ENCODE peak calls at places on chromosome 14, in four cellular contexts. One of them, this sample, is unnamed.
A peak's percentile ranks its signal among the peaks of the same experiment; 100 is the strongest.

GRCh38 chr14:36511981-36512584 is 7.9 kb downstream of the NKX2-1 start:
- DNase-seq in cardiac fibroblast: no peak
- DNase-seq in CD8-positive, alpha-beta T cell: no peak
- DNase-seq in fibroblast of mammary gland: no peak
- DNase-seq in this sample: no peak

GRCh38 chr14:78836777-78837176 is 666.6 kb downstream of the NRXN3 start:
- DNase-seq in cardiac fibroblast: peak; percentile 56
- DNase-seq in CD8-positive, alpha-beta T cell: no peak
- DNase-seq in fibroblast of mammary gland: peak; percentile 73
- DNase-seq in this sample: no peak

GRCh38 chr14:93648440-93649168 is 139.7 kb downstream of the PRIMA1 start:
- DNase-seq in cardiac fibroblast: no peak
- DNase-seq in fibroblast of mammary gland: peak; percentile 15
- DNase-seq in CD8-positive, alpha-beta T cell: no peak
- DNase-seq in this sample: no peak

GRCh38 chr14:103518416-103519042 is 4.1 kb downstream of the CKB start:
- DNase-seq in cardiac fibroblast: peak; percentile 50
- DNase-seq in CD8-positive, alpha-beta T cell: peak; percentile 74
- DNase-seq in fibroblast of mammary gland: peak; percentile 43
- DNase-seq in this sample: no peak

GRCh38 chr14:67510121-67510520 is 21.6 kb upstream of the TMEM229B start:
- DNase-seq in cardiac fibroblast: peak; percentile 22
- DNase-seq in fibroblast of mammary gland: peak; percentile 59
- DNase-seq in CD8-positive, alpha-beta T cell: no peak
- DNase-seq in this sample: no peak

GRCh38 chr14:52071675-52072074 is 2.8 kb upstream of the NID2 start:
- DNase-seq in fibroblast of mammary gland: peak; percentile 61
- DNase-seq in CD8-positive, alpha-beta T cell: no peak
- DNase-seq in cardiac fibroblast: peak; percentile 66
- DNase-seq in this sample: no peak

GRCh38 chr14:100494645-100495044 is 92.6 kb downstream of the BEGAIN start:
- DNase-seq in CD8-positive, alpha-beta T cell: no peak
- DNase-seq in cardiac fibroblast: no peak
- DNase-seq in fibroblast of mammary gland: no peak
- DNase-seq in this sample: no peak

GRCh38 chr14:45065951-45066350 is 18.0 kb upstream of the PRPF39 start:
- DNase-seq in CD8-positive, alpha-beta T cell: no peak
- DNase-seq in cardiac fibroblast: no peak
- DNase-seq in fibroblast of mammary gland: no peak
- DNase-seq in this sample: no peak

GRCh38 chr14:76836029-76836630 is 9.9 kb downstream of the LRRC74A start:
- DNase-seq in fibroblast of mammary gland: no peak
- DNase-seq in CD8-positive, alpha-beta T cell: no peak
- DNase-seq in cardiac fibroblast: peak; percentile 8
- DNase-seq in this sample: peak; percentile 64

GRCh38 chr14:54083549-54084239 is 127.1 kb upstream of the BMP4 start:
- DNase-seq in cardiac fibroblast: no peak
- DNase-seq in CD8-positive, alpha-beta T cell: no peak
- DNase-seq in fibroblast of mammary gland: no peak
- DNase-seq in this sample: no peak

GRCh38 chr14:93712838-93713724 is 75.2 kb downstream of the PRIMA1 start:
- DNase-seq in cardiac fibroblast: no peak
- DNase-seq in CD8-positive, alpha-beta T cell: no peak
- DNase-seq in fibroblast of mammary gland: peak; percentile 21
- DNase-seq in this sample: no peak

GRCh38 chr14:21455592-21455911 is 371 bp downstream of the CHD8 start:
- DNase-seq in fibroblast of mammary gland: peak; percentile 21
- DNase-seq in CD8-positive, alpha-beta T cell: no peak
- DNase-seq in cardiac fibroblast: no peak
- DNase-seq in this sample: no peak

GRCh38 chr14:95497561-95498011 is 18.9 kb downstream of the SYNE3 start:
- DNase-seq in cardiac fibroblast: no peak
- DNase-seq in CD8-positive, alpha-beta T cell: no peak
- DNase-seq in fibroblast of mammary gland: no peak
- DNase-seq in this sample: peak; percentile 10

GRCh38 chr14:101075801-101076413 is 172.4 kb upstream of the RTL1 start:
- DNase-seq in CD8-positive, alpha-beta T cell: no peak
- DNase-seq in fibroblast of mammary gland: no peak
- DNase-seq in cardiac fibroblast: no peak
- DNase-seq in this sample: no peak

GRCh38 chr14:61320806-61321384 is 484 bp upstream of the PRKCH start:
- DNase-seq in fibroblast of mammary gland: no peak
- DNase-seq in CD8-positive, alpha-beta T cell: no peak
- DNase-seq in cardiac fibroblast: no peak
- DNase-seq in this sample: no peak

GRCh38 chr14:88616697-88617096 is 53.9 kb downstream of the ZC3H14 start:
- DNase-seq in CD8-positive, alpha-beta T cell: no peak
- DNase-seq in fibroblast of mammary gland: no peak
- DNase-seq in cardiac fibroblast: no peak
- DNase-seq in this sample: no peak

GRCh38 chr14:65502676-65503124 is 90.2 kb downstream of the FUT8 start:
- DNase-seq in CD8-positive, alpha-beta T cell: no peak
- DNase-seq in fibroblast of mammary gland: peak; percentile 83
- DNase-seq in cardiac fibroblast: peak; percentile 92
- DNase-seq in this sample: no peak

GRCh38 chr14:100104523-100105300 is 39.5 kb downstream of the EVL start:
- DNase-seq in fibroblast of mammary gland: peak; percentile 47
- DNase-seq in cardiac fibroblast: peak; percentile 57
- DNase-seq in CD8-positive, alpha-beta T cell: no peak
- DNase-seq in this sample: no peak

GRCh38 chr14:59510957-59511356 is 26.6 kb downstream of the JKAMP start:
- DNase-seq in CD8-positive, alpha-beta T cell: no peak
- DNase-seq in fibroblast of mammary gland: no peak
- DNase-seq in cardiac fibroblast: no peak
- DNase-seq in this sample: no peak

GRCh38 chr14:98174031-98174430 is 1098.0 kb downstream of the BCL11B start:
- DNase-seq in CD8-positive, alpha-beta T cell: no peak
- DNase-seq in fibroblast of mammary gland: no peak
- DNase-seq in cardiac fibroblast: no peak
- DNase-seq in this sample: no peak

GRCh38 chr14:53151867-53152626 is 1.1 kb downstream of the DDHD1 start:
- DNase-seq in CD8-positive, alpha-beta T cell: peak; percentile 67
- DNase-seq in cardiac fibroblast: peak; percentile 54
- DNase-seq in fibroblast of mammary gland: peak; percentile 46
- DNase-seq in this sample: peak; percentile 52

GRCh38 chr14:95363468-95363954 is 43.8 kb upstream of the CLMN start:
- DNase-seq in CD8-positive, alpha-beta T cell: no peak
- DNase-seq in cardiac fibroblast: no peak
- DNase-seq in fibroblast of mammary gland: no peak
- DNase-seq in this sample: no peak

GRCh38 chr14:95664046-95664445 is 22.2 kb upstream of the TCL1B start:
- DNase-seq in fibroblast of mammary gland: no peak
- DNase-seq in cardiac fibroblast: no peak
- DNase-seq in CD8-positive, alpha-beta T cell: no peak
- DNase-seq in this sample: no peak

GRCh38 chr14:101332281-101332680 is 229.0 kb upstream of the DIO3 start:
- DNase-seq in fibroblast of mammary gland: no peak
- DNase-seq in CD8-positive, alpha-beta T cell: no peak
- DNase-seq in cardiac fibroblast: no peak
- DNase-seq in this sample: no peak

GRCh38 chr14:52835122-52835903 is 43.9 kb upstream of the GNPNAT1 start:
- DNase-seq in CD8-positive, alpha-beta T cell: no peak
- DNase-seq in fibroblast of mammary gland: peak; percentile 73
- DNase-seq in cardiac fibroblast: peak; percentile 92
- DNase-seq in this sample: no peak

GRCh38 chr14:94650806-94651805 is 38.9 kb downstream of the SERPINA3 start:
- DNase-seq in CD8-positive, alpha-beta T cell: no peak
- DNase-seq in cardiac fibroblast: no peak
- DNase-seq in fibroblast of mammary gland: no peak
- DNase-seq in this sample: no peak

GRCh38 chr14:95143813-95144620 is 13.3 kb downstream of the DICER1 start:
- DNase-seq in fibroblast of mammary gland: no peak
- DNase-seq in cardiac fibroblast: peak; percentile 23
- DNase-seq in CD8-positive, alpha-beta T cell: no peak
- DNase-seq in this sample: no peak

GRCh38 chr14:52067873-52068740 is 752 bp downstream of the NID2 start:
- DNase-seq in fibroblast of mammary gland: peak; percentile 39
- DNase-seq in cardiac fibroblast: peak; percentile 61
- DNase-seq in CD8-positive, alpha-beta T cell: peak; percentile 5
- DNase-seq in this sample: no peak

DNA sequence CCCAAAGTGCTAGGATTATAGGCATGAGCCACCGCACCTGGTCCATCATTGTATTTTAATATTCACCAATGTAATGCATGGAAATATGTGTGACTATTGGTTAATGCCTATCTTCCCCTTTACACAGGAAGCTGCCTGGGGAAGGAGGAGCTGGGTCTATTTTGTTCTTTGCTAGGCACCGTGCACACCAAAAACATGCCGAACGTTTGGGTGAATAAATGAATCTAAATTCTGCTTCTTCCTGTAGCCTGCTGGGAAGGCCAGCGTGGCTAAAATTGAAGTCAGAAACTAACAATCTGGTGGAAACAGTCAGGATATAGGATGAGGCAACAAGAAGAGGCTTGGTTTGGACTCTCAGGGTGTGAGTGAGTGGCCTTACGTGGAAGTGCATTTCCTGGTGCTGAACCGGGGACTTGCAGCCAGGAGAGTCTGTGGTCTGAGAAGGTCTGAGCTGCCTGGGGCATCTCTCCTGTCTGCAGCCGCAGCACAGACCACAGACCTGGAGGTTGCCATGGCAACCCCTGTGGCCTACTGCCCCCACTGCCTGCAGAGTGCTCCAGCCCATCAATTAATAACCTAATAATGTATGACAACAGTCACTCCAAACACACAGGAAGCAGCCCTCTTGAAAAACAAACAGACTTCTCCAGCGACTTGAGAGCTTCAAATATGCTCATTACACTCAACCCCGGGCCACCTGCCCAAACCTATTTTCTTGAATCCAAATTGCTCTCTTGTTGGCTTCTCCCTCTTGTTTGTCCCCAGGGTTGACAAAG is 5.5 kb upstream of the GPR68 start:
- DNase-seq in cardiac fibroblast: no peak
- DNase-seq in CD8-positive, alpha-beta T cell: peak; percentile 28
- DNase-seq in fibroblast of mammary gland: no peak
- DNase-seq in this sample: no peak
- TF ChIP-seq CTCF in cardiac fibroblast: no peak
- TF ChIP-seq CTCF in CD8-positive, alpha-beta T cell: no peak
- TF ChIP-seq CTCF in fibroblast of mammary gland: no peak
- TF ChIP-seq CTCF in this sample: no peak

GRCh38 chr14:68772761-68773381 is 20.0 kb downstream of the ZFP36L1 start:
- DNase-seq in cardiac fibroblast: no peak
- DNase-seq in CD8-positive, alpha-beta T cell: no peak
- DNase-seq in fibroblast of mammary gland: no peak
- DNase-seq in this sample: no peak

GRCh38 chr14:68777644-68778043 is 15.2 kb downstream of the ZFP36L1 start:
- DNase-seq in CD8-positive, alpha-beta T cell: no peak
- DNase-seq in fibroblast of mammary gland: no peak
- DNase-seq in cardiac fibroblast: no peak
- DNase-seq in this sample: no peak

GRCh38 chr14:68775614-68776126 is 17.2 kb downstream of the ZFP36L1 start:
- DNase-seq in cardiac fibroblast: no peak
- DNase-seq in CD8-positive, alpha-beta T cell: no peak
- DNase-seq in fibroblast of mammary gland: no peak
- DNase-seq in this sample: no peak

GRCh38 chr14:68771631-68772030 is 21.2 kb downstream of the ZFP36L1 start:
- DNase-seq in fibroblast of mammary gland: no peak
- DNase-seq in cardiac fibroblast: no peak
- DNase-seq in CD8-positive, alpha-beta T cell: no peak
- DNase-seq in this sample: no peak

GRCh38 chr14:68774771-68775613 is 17.9 kb downstream of the ZFP36L1 start:
- DNase-seq in cardiac fibroblast: peak; percentile 71
- DNase-seq in CD8-positive, alpha-beta T cell: no peak
- DNase-seq in fibroblast of mammary gland: peak; percentile 43
- DNase-seq in this sample: no peak
- TF ChIP-seq CTCF in cardiac fibroblast: no peak
- TF ChIP-seq CTCF in CD8-positive, alpha-beta T cell: no peak
- TF ChIP-seq CTCF in fibroblast of mammary gland: no peak
- TF ChIP-seq CTCF in this sample: no peak

GRCh38 chr14:73661872-73662271 is 17.1 kb downstream of the DNAL1 start:
- DNase-seq in CD8-positive, alpha-beta T cell: no peak
- DNase-seq in cardiac fibroblast: peak; percentile 28
- DNase-seq in fibroblast of mammary gland: peak; percentile 15
- DNase-seq in this sample: no peak

GRCh38 chr14:73663548-73664212 is 18.9 kb downstream of the DNAL1 start:
- DNase-seq in cardiac fibroblast: no peak
- DNase-seq in fibroblast of mammary gland: no peak
- DNase-seq in CD8-positive, alpha-beta T cell: no peak
- DNase-seq in this sample: no peak

GRCh38 chr14:73660511-73660910 is 15.7 kb downstream of the DNAL1 start:
- DNase-seq in cardiac fibroblast: no peak
- DNase-seq in CD8-positive, alpha-beta T cell: no peak
- DNase-seq in fibroblast of mammary gland: no peak
- DNase-seq in this sample: no peak

GRCh38 chr14:73665130-73665529 is 20.3 kb downstream of the DNAL1 start:
- DNase-seq in CD8-positive, alpha-beta T cell: no peak
- DNase-seq in fibroblast of mammary gland: no peak
- DNase-seq in cardiac fibroblast: no peak
- DNase-seq in this sample: no peak

DNA sequence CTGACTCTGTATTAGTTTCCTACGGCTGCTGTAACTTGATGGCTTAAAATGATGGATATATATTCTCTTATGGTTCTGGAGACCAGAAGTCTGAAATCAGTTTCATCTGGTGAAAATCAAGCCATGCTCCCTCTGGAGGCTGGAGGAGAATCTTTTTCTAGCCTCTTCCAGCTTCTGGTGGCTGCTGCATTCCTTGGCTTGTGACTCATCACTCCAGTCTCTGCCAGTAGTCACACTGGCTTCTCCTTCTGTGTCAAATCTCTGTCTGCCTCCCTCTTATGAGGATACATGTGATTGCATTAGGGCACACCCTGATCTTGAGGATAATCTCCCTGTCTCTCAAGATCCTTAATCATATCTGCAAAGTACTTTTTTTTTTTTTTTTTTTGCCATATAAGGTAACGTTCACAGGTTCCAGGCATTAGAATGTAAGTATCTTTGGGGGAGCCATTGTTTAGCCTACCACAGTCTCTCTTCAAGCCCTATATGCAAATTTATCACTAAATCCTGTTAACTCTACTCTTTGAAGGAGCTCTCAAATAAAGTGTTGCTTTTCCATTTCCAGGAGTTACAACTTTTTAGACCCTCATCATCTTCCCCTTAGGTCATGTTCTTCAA is 17.8 kb downstream of the DNAL1 start:
- DNase-seq in fibroblast of mammary gland: peak; percentile 95
- DNase-seq in CD8-positive, alpha-beta T cell: no peak
- DNase-seq in cardiac fibroblast: peak; percentile 94
- DNase-seq in this sample: no peak
- TF ChIP-seq CTCF in fibroblast of mammary gland: peak; percentile 80
- TF ChIP-seq CTCF in CD8-positive, alpha-beta T cell: no peak
- TF ChIP-seq CTCF in cardiac fibroblast: peak; percentile 60
- TF ChIP-seq CTCF in this sample: no peak

GRCh38 chr14:85529803-85530574 is at the start of gene FLRT2:
- DNase-seq in CD8-positive, alpha-beta T cell: no peak
- DNase-seq in fibroblast of mammary gland: peak; percentile 71
- DNase-seq in cardiac fibroblast: peak; percentile 71
- DNase-seq in this sample: no peak

GRCh38 chr14:85528882-85529585 is 910 bp upstream of the FLRT2 start:
- DNase-seq in fibroblast of mammary gland: peak; percentile 84
- DNase-seq in cardiac fibroblast: peak; percentile 87
- DNase-seq in CD8-positive, alpha-beta T cell: no peak
- DNase-seq in this sample: no peak

GRCh38 chr14:85527458-85527857 is 2.5 kb upstream of the FLRT2 start:
- DNase-seq in CD8-positive, alpha-beta T cell: no peak
- DNase-seq in fibroblast of mammary gland: peak; percentile 38
- DNase-seq in cardiac fibroblast: peak; percentile 59
- DNase-seq in this sample: no peak

GRCh38 chr14:85527006-85527405 is 2.9 kb upstream of the FLRT2 start:
- DNase-seq in CD8-positive, alpha-beta T cell: no peak
- DNase-seq in cardiac fibroblast: peak; percentile 68
- DNase-seq in fibroblast of mammary gland: peak; percentile 61
- DNase-seq in this sample: no peak

GRCh38 chr14:85528080-85528881 is 1.7 kb upstream of the FLRT2 start:
- DNase-seq in cardiac fibroblast: peak; percentile 93
- DNase-seq in fibroblast of mammary gland: peak; percentile 92
- DNase-seq in CD8-positive, alpha-beta T cell: no peak
- DNase-seq in this sample: no peak
- TF ChIP-seq CTCF in cardiac fibroblast: peak; percentile 54
- TF ChIP-seq CTCF in fibroblast of mammary gland: peak; percentile 73
- TF ChIP-seq CTCF in CD8-positive, alpha-beta T cell: no peak
- TF ChIP-seq CTCF in this sample: no peak